ENCODE peak calls at places on chromosome 12, in ten cellular contexts. D is tibial artery; B is stomach; P is retinal pigment epithelial cell; L is kidney epithelial cell; H is upper lobe of right lung; U is mucosa of descending colon; R is PC-3; A is CD8-positive, alpha-beta T cell; I is WERI-Rb-1. Z is an unnamed sample.

GRCh38 chr12:82174936-82175335 is 183.3 kb downstream of the CCDC59 start:
- DNase-seq in H (no peak), I (no peak), P (no peak), L (no peak), R (no peak), B (no peak), U (no peak), A (no peak), D (no peak), Z (no peak)

GRCh38 chr12:113439606-113440030 is 17.4 kb downstream of the SDSL start:
- DNase-seq in D (no peak), H (no peak), L (no peak), B (peak; percentile 39), R (peak; percentile 69), A (no peak), P (no peak), I (peak; percentile 79), U (no peak), Z (no peak)

GRCh38 chr12:89070603-89071002 is 281.7 kb downstream of the DUSP6 start:
- DNase-seq in A (no peak), R (peak; percentile 22), I (no peak), B (no peak), U (no peak), H (no peak), D (no peak), L (no peak), P (no peak), Z (no peak)

GRCh38 chr12:117521327-117521726 is 159.9 kb upstream of the NOS1 start:
- DNase-seq in A (no peak), H (no peak), B (no peak), R (no peak), I (no peak), D (no peak), P (no peak), L (no peak), U (no peak), Z (peak; percentile 31)

GRCh38 chr12:107091381-107091780 is 2.0 kb downstream of the CRY1 start:
- DNase-seq in B (no peak), L (no peak), I (no peak), P (peak; percentile 91), A (no peak), D (no peak), U (no peak), R (peak; percentile 79), H (no peak), Z (no peak)

GRCh38 chr12:106205208-106206069 is 42.4 kb downstream of the CKAP4 start:
- DNase-seq in H (no peak), B (no peak), P (no peak), L (no peak), D (no peak), A (no peak), R (peak; percentile 75), U (no peak), I (peak; percentile 33), Z (no peak)

GRCh38 chr12:6426882-6427671 is 17.7 kb upstream of the CD27 start:
- DNase-seq in B (peak; percentile 34), D (no peak), U (peak; percentile 80), H (no peak), A (peak; percentile 91), R (no peak), I (no peak), P (no peak), L (peak; percentile 61), Z (no peak)

GRCh38 chr12:51907083-51907863 is at the start of gene ACVRL1:
- DNase-seq in H (no peak), D (no peak), U (no peak), A (no peak), L (no peak), R (no peak), B (no peak), P (no peak), I (no peak), Z (no peak)

DNA sequence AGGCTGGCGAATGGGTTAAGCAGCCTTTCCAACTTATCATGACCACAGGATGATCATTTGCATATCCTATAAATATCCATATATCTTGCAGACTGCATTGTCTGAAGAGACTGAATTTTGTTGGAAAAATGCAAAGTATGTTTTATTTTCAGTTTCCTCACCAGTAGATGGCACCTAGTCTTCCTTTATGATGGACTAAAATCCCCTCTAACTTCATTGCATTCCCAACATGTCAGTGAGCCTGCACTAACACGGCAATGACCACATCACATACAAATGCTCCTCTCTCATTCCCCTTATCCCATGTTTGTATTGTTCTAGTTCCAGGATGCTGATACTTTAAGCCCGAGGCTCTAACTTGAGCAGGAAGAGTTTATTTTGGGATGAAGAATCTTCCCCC is 24.7 kb upstream of the MYBPC1 start:
- DNase-seq in R (peak; percentile 59), A (no peak), H (no peak), I (no peak), B (no peak), U (no peak), L (no peak), P (peak; percentile 28), D (no peak), Z (peak; percentile 17)
- TF ChIP-seq CTCF in R (peak; percentile 69), A (no peak), H (peak; percentile 34), I (peak; percentile 30), B (no peak), U (no peak), L (peak; percentile 27), P (peak; percentile 47), D (peak; percentile 25), Z (peak; percentile 39)

DNA sequence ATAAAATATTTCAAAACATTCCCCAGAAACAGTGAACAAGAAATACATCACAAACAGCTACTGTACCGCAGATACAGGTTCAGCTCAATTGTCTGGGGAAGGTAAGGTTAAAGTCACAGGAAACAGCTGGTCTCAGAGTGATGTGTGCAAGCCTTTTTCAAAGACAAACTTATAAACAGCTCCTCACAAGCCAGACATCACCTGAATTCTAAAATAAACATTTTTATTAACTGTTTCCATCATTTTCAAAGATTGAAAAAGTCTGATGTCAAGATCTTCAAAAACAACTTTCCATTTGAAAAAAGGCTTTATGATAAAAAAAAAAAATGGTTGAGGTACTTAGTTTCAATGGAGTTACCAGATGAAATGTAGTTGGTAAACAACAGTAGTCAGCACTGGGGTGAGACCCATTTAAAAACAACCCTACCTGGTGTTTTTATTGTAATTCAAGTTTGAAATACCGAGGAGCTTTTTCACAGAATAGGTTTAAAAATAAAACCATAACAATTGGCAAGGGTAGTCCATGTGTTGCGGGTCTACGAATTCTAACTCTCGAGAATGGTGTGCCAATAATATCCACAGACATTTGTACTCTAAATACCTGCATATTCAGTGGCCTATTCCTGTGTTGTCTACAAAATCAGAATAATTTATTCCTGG is 3.9 kb downstream of the BTG1 start:
- DNase-seq in R (no peak), I (no peak), B (no peak), A (peak; percentile 44), H (no peak), D (no peak), P (no peak), L (no peak), U (no peak), Z (no peak)
- H3K4me3 ChIP-seq in R (peak overlapping the region; percentile 87), I (peak overlapping the region; percentile 93), B (peak overlapping the region; percentile 74), A (peak overlapping the region; percentile 66), H (peak overlapping the region; percentile 73), D (peak overlapping the region; percentile 94), P (peak overlapping the region; percentile 82), L (peak overlapping the region; percentile 99), U (peak overlapping the region; percentile 9), Z (peak overlapping the region; percentile 88)

GRCh38 chr12:49687941-49688340 is 19.3 kb downstream of the FMNL3 start:
- DNase-seq in D (no peak), I (no peak), B (no peak), P (no peak), L (no peak), U (no peak), A (no peak), H (no peak), R (no peak), Z (no peak)
- TF ChIP-seq CTCF in D (no peak), I (no peak), B (no peak), P (no peak), L (no peak), U (no peak), A (no peak), H (no peak), R (no peak), Z (no peak)

DNA sequence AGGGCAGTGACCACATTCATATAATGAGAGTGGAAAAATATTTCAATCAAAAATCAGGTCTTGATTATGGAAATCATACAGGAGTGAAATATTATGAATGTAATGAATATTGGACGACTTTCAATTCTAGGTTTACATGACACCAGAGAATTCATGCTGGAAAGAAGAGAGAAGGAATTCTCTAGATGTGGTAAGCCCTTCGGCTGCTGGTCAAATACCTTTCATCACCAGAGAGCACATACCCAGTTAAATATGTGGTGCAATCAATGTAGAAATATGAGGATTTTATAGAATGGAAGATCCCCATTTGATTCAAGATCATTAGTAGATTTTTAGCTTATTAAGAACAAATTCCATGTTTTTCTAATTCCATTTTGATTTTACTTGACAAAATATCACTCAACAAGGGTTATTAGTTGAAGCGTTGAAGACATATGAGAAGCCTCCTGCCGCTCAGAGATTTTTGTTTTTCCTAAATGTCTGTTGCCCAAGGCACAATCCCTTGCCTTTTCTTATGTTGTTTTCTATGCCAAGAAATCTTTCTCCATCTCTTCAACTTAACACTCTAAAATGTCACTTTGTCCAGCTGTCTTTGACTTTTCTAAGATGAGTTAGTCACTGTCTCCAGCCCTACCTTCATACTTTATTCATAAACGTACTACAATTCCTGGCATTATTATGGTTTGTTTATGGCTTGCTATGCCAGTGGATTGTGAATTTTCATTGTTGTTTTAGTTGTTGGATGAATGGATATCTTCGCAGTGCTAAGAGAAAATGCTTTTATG is 72.8 kb upstream of the ZDHHC17 start:
- DNase-seq in A (no peak), I (no peak), U (no peak), H (no peak), L (no peak), B (no peak), R (no peak), P (no peak), D (no peak), Z (no peak)
- H3K4me3 ChIP-seq in A (no peak overlapping the region), I (no peak overlapping the region), U (no peak overlapping the region), H (no peak overlapping the region), L (no peak overlapping the region), B (no peak overlapping the region), R (no peak overlapping the region), P (no peak overlapping the region), D (no peak overlapping the region), Z (no peak overlapping the region)